ENCODE peak calls at places on chromosome 21, in four cellular contexts. G is Right ventricle myocardium inferior; J is activated CD4-positive, alpha-beta T cell treated with anti-CD3 and anti-CD28 coated beads, Interleukin-2, amount 50 U/mL, for 1 hour; M is psoas muscle. N is an unnamed sample.

GRCh38 chr21:46046471-46046870 is 51.4 kb upstream of the COL6A2 start:
- DNase-seq in G (no peak), M (no peak), J (no peak), N (no peak)

GRCh38 chr21:46554431-46555224 is 50.3 kb downstream of the S100B start:
- DNase-seq in M (no peak), G (no peak), J (no peak), N (no peak)

GRCh38 chr21:44840771-44841170 is 22.9 kb upstream of the SUMO3 start:
- DNase-seq in J (no peak), G (no peak), M (no peak), N (no peak)

GRCh38 chr21:46052703-46053651 is 44.9 kb upstream of the COL6A2 start:
- DNase-seq in G (no peak), J (no peak), M (no peak), N (peak; percentile 62)

GRCh38 chr21:16409341-16409740 is 679.6 kb downstream of the USP25 start:
- DNase-seq in J (no peak), G (no peak), M (no peak), N (no peak)

GRCh38 chr21:44353200-44353970 is at the start of gene TRPM2:
- DNase-seq in G (peak; percentile 91), J (no peak), M (peak; percentile 71), N (no peak)

GRCh38 chr21:35738342-35738961 is 321.9 kb downstream of the SETD4 start:
- DNase-seq in M (no peak), G (no peak), J (no peak), N (no peak)

GRCh38 chr21:25944672-25945213 is 210.0 kb downstream of the GABPA start:
- DNase-seq in G (no peak), M (no peak), J (no peak), N (no peak)

GRCh38 chr21:41847066-41847804 is 31.9 kb downstream of the PRDM15 start:
- DNase-seq in J (no peak), G (no peak), M (no peak), N (no peak)

GRCh38 chr21:14766241-14766640 is 220.1 kb upstream of the SAMSN1 start:
- DNase-seq in M (no peak), G (no peak), J (no peak), N (no peak)

GRCh38 chr21:42129300-42130266 is 58.5 kb downstream of the UMODL1 start:
- DNase-seq in G (no peak), J (no peak), M (no peak), N (no peak)

GRCh38 chr21:28018741-28019669 is 973.7 kb downstream of the LTN1 start:
- DNase-seq in G (no peak), M (peak; percentile 15), J (no peak), N (no peak)

GRCh38 chr21:25776440-25776839 is 41.7 kb downstream of the GABPA start:
- DNase-seq in G (peak; percentile 44), M (no peak), J (no peak), N (no peak)

GRCh38 chr21:37074195-37074510 is 1.1 kb downstream of the TTC3 start:
- DNase-seq in M (no peak), G (peak; percentile 69), J (no peak), N (no peak)

GRCh38 chr21:35021546-35021945 is 27.6 kb downstream of the RUNX1 start:
- DNase-seq in G (no peak), M (no peak), J (no peak), N (no peak)

GRCh38 chr21:31888936-31889371 is 16.1 kb downstream of the HUNK start:
- DNase-seq in J (no peak), G (no peak), M (no peak), N (no peak)

GRCh38 chr21:21818898-21819297 is 820.7 kb downstream of the NCAM2 start:
- DNase-seq in M (no peak), J (no peak), G (no peak), N (no peak)

GRCh38 chr21:39737376-39738000 is 7.5 kb upstream of the IGSF5 start:
- DNase-seq in G (no peak), J (no peak), M (no peak), N (no peak)

GRCh38 chr21:42414928-42415769 is 11.4 kb downstream of the UBASH3A start:
- DNase-seq in M (no peak), J (peak; percentile 89), G (no peak), N (peak; percentile 80)

GRCh38 chr21:46295177-46295711 is 9.1 kb downstream of the YBEY start:
- DNase-seq in M (peak; percentile 41), G (no peak), J (no peak), N (no peak)

GRCh38 chr21:39014751-39015150 is 168.5 kb downstream of the PSMG1 start:
- DNase-seq in J (no peak), M (no peak), G (no peak), N (no peak)

GRCh38 chr21:36120304-36120902 is 14.5 kb upstream of the CBR3 start:
- DNase-seq in G (no peak), M (peak; percentile 50), J (no peak), N (no peak)

N was measured in effector memory CD8-positive, alpha-beta T cell.